ENCODE peak calls at places on chromosomes 3 and 15, in seven cellular contexts. M is IMR-90, K is H9, B is mesendoderm, L is H1, D is mesenchymal stem cell, U is trophoblast cell. Q is an unnamed sample.

GRCh38 chr15:84112025-84112424 is 123.5 kb upstream of the GOLGA6L4 start:
- DNase-seq in U (peak), M (peak), B (no peak), K (no peak), L (no peak), D (peak), Q (no peak)

GRCh38 chr3:125381314-125381713 is 6.2 kb upstream of the ZNF148 start:
- DNase-seq in K (no peak), M (peak), D (no peak), U (no peak), B (no peak), L (no peak), Q (no peak)

GRCh38 chr3:150180349-150180748 is 209.7 kb upstream of the PFN2 start:
- DNase-seq in B (no peak), U (peak), D (peak), L (no peak), M (peak), K (no peak), Q (no peak)

GRCh38 chr3:67294341-67294740 is 296.2 kb downstream of the KBTBD8 start:
- DNase-seq in M (no peak), L (no peak), D (no peak), U (no peak), K (no peak), B (no peak), Q (no peak)

GRCh38 chr3:17070560-17070959 is 185.8 kb downstream of the PLCL2 start:
- DNase-seq in D (peak), L (no peak), B (peak), K (peak), U (peak), M (peak), Q (no peak)

GRCh38 chr15:31405200-31405929 is 78.7 kb downstream of the KLF13 start:
- DNase-seq in L (no peak), B (no peak), U (no peak), D (no peak), M (peak), K (no peak), Q (no peak)

GRCh38 chr15:49645277-49645676 is 24.4 kb downstream of the DTWD1 start:
- DNase-seq in B (no peak), M (peak), D (no peak), K (no peak), U (no peak), L (no peak), Q (no peak)

GRCh38 chr3:53080612-53081205 is 34.8 kb upstream of the SFMBT1 start:
- DNase-seq in M (no peak), U (no peak), B (no peak), D (no peak), K (peak), L (no peak), Q (no peak)

GRCh38 chr15:33934896-33935295 is 33.4 kb upstream of the CHRM5 start:
- DNase-seq in L (no peak), D (no peak), K (no peak), U (no peak), B (no peak), M (peak), Q (no peak)

GRCh38 chr15:41407341-41407740 is 5.0 kb upstream of the NDUFAF1 start:
- DNase-seq in M (no peak), U (no peak), B (no peak), K (no peak), D (no peak), L (no peak), Q (no peak)

GRCh38 chr15:77021803-77022381 is 27.0 kb downstream of the PSTPIP1 start:
- DNase-seq in L (no peak), M (peak), K (no peak), B (no peak), U (peak), D (peak), Q (no peak)

GRCh38 chr3:193982258-193982659 is 153.7 kb upstream of the HES1 start:
- DNase-seq in D (no peak), K (no peak), U (no peak), B (no peak), M (no peak), L (no peak), Q (no peak)

GRCh38 chr3:190366145-190366544 is 21.8 kb upstream of the CLDN16 start:
- DNase-seq in M (no peak), D (no peak), B (peak), K (no peak), U (peak), L (no peak), Q (no peak)

GRCh38 chr3:38022301-38022700 is 7.1 kb downstream of the PLCD1 start:
- DNase-seq in M (no peak), K (peak), U (no peak), L (no peak), D (no peak), B (no peak), Q (no peak)

GRCh38 chr3:26712211-26713026 is 89.8 kb downstream of the LRRC3B start:
- DNase-seq in M (peak), L (peak), D (peak), B (peak), K (no peak), U (peak), Q (peak)

GRCh38 chr15:64009798-64010241 is 36.5 kb downstream of the DAPK2 start:
- DNase-seq in U (no peak), K (no peak), M (peak), B (no peak), D (no peak), L (no peak), Q (no peak)

GRCh38 chr3:167976880-167977498 is 118.7 kb downstream of the GOLIM4 start:
- DNase-seq in K (no peak), U (no peak), D (no peak), B (no peak), L (no peak), M (no peak), Q (no peak)

GRCh38 chr3:16286161-16286560 is 21.1 kb downstream of the OXNAD1 start:
- DNase-seq in D (no peak), U (no peak), L (no peak), M (no peak), B (no peak), K (no peak), Q (no peak)

GRCh38 chr15:59994855-59995557 is 9.1 kb upstream of the FOXB1 start:
- DNase-seq in U (no peak), M (no peak), B (peak), L (peak), K (peak), D (no peak), Q (peak)

GRCh38 chr3:136733317-136733833 is 18.8 kb downstream of the STAG1 start:
- DNase-seq in D (no peak), B (no peak), U (no peak), L (no peak), M (peak), K (no peak), Q (no peak)

GRCh38 chr3:30548605-30549004 is 57.8 kb upstream of the TGFBR2 start:
- DNase-seq in K (peak), B (peak), U (no peak), D (no peak), M (no peak), L (peak), Q (no peak)

GRCh38 chr3:184134746-184135148 is 411 bp upstream of the EIF2B5 start:
- DNase-seq in M (no peak), B (no peak), L (no peak), D (no peak), U (no peak), K (no peak), Q (peak)

GRCh38 chr3:152595975-152596832 is 238.7 kb upstream of the P2RY1 start:
- DNase-seq in L (no peak), D (peak), K (no peak), M (peak), B (peak), U (peak), Q (no peak)

GRCh38 chr3:4716731-4717362 is 223.7 kb downstream of the ITPR1 start:
- DNase-seq in L (no peak), U (no peak), K (no peak), B (no peak), D (no peak), M (peak), Q (no peak)

GRCh38 chr15:44023176-44023575 is 171.9 kb downstream of the FRMD5 start:
- DNase-seq in L (no peak), M (peak), B (no peak), U (no peak), D (no peak), K (no peak), Q (no peak)

GRCh38 chr3:96331341-96331740 is 483.1 kb upstream of the EPHA6 start:
- DNase-seq in M (no peak), B (peak), U (no peak), K (no peak), D (no peak), L (no peak), Q (no peak)

GRCh38 chr3:168472811-168473210 is 377.1 kb upstream of the GOLIM4 start:
- DNase-seq in L (no peak), B (peak), D (no peak), U (no peak), K (no peak), M (no peak), Q (no peak)

GRCh38 chr3:125136966-125137365 is 75.6 kb downstream of the SLC12A8 start:
- DNase-seq in U (no peak), M (no peak), B (no peak), K (no peak), L (no peak), D (no peak), Q (no peak)

DNA sequence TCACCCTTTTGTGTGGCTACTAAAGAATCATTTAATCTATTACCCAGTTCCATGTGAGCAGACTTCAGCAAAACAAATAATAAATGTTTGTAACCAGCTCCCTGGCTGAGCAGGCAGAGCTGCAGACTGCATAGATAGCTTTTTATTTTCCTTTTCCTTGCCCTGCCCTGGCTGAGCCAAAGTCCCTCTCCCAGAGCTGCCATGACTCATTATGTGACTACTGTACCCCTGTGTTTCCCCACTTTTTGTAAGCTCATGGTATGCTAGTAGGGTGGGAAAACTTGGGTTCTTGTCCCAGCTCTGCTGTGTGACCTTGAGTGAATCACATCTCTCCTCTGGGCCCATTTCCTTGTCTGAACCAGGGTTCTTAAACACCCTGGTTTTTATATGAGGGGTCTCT is 127.5 kb downstream of the CLSTN2 start:
- DNase-seq in K (no peak), B (no peak), U (no peak), L (no peak), D (no peak), M (no peak), Q (no peak)
- H3K4ac ChIP-seq in K (no peak), B (no peak), U (no peak), L (no peak), D (no peak), M (no peak), Q (no peak)

DNA sequence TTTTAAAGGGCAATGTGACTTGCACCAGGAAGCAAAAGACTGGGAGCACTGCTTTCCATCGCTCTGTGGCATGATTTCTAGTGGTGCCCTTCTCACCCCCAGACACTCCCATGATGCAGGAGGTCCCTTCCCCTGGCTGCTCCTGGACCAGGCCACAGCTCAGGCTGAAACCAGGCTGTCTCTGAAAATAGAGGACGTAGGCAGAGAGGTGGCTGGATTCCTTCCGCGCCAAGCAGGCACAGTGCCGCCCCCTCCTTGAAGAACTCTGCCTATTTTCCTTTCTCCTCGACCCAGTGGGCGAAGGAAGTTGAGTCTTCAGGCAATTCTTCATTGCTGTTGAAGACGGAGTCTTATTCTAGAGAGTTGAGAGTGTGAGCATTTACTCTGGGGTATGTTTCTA is 489.4 kb upstream of the TBL1XR1 start:
- DNase-seq in D (no peak), U (no peak), M (no peak), B (no peak), L (no peak), K (no peak), Q (no peak)
- H3K4ac ChIP-seq in D (no peak), U (no peak), M (no peak), B (no peak), L (no peak), K (no peak), Q (no peak)

GRCh38 chr3:143331336-143331735 is 211.8 kb downstream of the CHST2 start:
- DNase-seq in B (no peak), M (no peak), K (no peak), D (no peak), U (no peak), L (no peak), Q (no peak)

GRCh38 chr3:143330316-143330868 is 210.8 kb downstream of the CHST2 start:
- DNase-seq in D (no peak), K (no peak), M (no peak), L (no peak), B (no peak), U (no peak), Q (no peak)

GRCh38 chr3:143334231-143334630 is 214.7 kb downstream of the CHST2 start:
- DNase-seq in K (no peak), U (no peak), M (no peak), L (no peak), B (no peak), D (no peak), Q (no peak)

GRCh38 chr3:143333367-143333766 is 213.8 kb downstream of the CHST2 start:
- DNase-seq in M (no peak), D (no peak), L (no peak), U (no peak), K (no peak), B (no peak), Q (no peak)

DNA sequence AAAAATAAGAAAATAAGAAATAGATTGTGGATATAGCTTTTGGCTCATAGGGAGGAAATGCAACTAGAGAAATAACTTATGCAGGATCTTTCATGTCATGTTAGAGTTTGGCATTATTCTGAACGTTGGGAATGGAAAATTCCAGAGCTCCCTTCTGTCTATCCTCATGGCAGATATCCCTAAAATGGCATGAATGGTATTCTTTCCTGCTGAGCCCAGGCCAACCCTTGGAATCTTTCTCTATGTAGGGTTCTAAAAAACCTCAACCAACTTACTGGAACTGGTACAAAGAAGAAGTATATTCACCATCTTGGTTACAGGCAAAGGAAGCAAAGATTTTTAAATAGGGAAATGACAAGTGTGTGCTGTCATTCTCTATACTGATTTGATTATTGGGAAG is 212.5 kb downstream of the CHST2 start:
- DNase-seq in D (no peak), B (peak), L (no peak), K (no peak), U (no peak), M (no peak), Q (no peak)
- H3K4ac ChIP-seq in D (no peak), B (no peak), L (no peak), K (no peak), U (no peak), M (no peak), Q (no peak)

DNA sequence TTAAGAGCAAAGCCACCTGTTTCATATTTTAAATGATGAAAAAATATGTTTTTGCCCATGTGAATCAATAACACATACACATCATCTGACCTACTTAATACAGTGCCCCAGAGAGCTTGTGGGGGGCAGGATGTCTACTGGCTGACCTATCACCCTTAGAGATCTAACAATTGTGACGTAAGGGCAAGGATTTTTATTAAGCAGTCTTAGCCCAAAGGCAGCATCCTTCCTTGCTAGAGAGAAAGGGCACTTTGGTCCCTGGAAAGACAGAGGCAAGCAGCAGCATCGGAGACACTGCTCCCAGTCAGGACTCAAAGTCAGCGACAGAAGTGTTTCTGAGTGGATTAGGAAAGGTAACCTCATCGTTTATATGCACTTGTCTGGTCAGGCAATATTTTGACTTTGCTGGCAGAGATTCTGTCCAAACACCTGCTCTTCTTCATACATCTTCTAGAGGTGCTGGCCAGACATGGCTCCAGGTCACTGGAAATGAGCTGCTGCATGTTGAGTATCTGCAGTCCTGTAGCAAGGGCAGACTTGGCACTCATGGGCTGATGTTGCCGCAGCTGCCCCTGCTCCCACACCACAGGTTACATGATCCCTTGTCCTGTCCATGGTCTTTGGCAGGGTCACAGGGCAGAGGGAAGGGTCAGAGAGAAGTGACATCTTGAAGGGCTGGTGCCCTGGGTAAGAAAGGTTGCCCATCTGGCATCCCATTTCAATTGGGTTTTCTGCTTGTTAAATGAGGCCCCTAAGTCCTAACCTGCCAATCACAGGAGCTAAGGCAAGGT is 1.8 kb downstream of the CXCR6 start:
- DNase-seq in D (no peak), K (no peak), M (no peak), B (no peak), L (no peak), U (no peak), Q (no peak)
- H3K4ac ChIP-seq in D (no peak), K (no peak), M (no peak), B (no peak), L (no peak), U (no peak), Q (no peak)

GRCh38 chr3:107375682-107376081 is 1.6 kb upstream of the CCDC54 start:
- DNase-seq in D (no peak), M (no peak), B (no peak), U (peak), K (no peak), L (no peak), Q (no peak)
- H3K4ac ChIP-seq in D (no peak), M (no peak), B (no peak), U (no peak), K (no peak), L (no peak), Q (no peak)

GRCh38 chr15:90307661-90308060 is 42.2 kb downstream of the NGRN start:
- DNase-seq in M (no peak), L (peak), D (no peak), K (no peak), U (no peak), B (no peak), Q (no peak)
- H3K4ac ChIP-seq in M (no peak), L (no peak), D (no peak), K (no peak), U (no peak), B (no peak), Q (no peak)

GRCh38 chr3:58296269-58296668 is 9.8 kb upstream of the RPP14 start:
- DNase-seq in D (no peak), B (no peak), K (no peak), U (no peak), L (no peak), M (no peak), Q (no peak)

GRCh38 chr3:58299839-58300516 is 6.1 kb upstream of the RPP14 start:
- DNase-seq in U (peak), K (no peak), L (peak), B (peak), D (peak), M (peak), Q (peak)

GRCh38 chr3:58293516-58293915 is 12.5 kb upstream of the RPP14 start:
- DNase-seq in M (no peak), L (no peak), D (no peak), U (no peak), K (no peak), B (no peak), Q (no peak)

GRCh38 chr3:58296843-58297242 is 9.2 kb upstream of the RPP14 start:
- DNase-seq in L (no peak), K (no peak), B (no peak), D (no peak), U (no peak), M (no peak), Q (no peak)

GRCh38 chr3:58298189-58298588 is 7.9 kb upstream of the RPP14 start:
- DNase-seq in D (no peak), B (no peak), U (no peak), M (no peak), K (no peak), L (no peak), Q (no peak)
- H3K4ac ChIP-seq in D (no peak), B (no peak), U (no peak), M (no peak), K (no peak), L (no peak), Q (no peak)

DNA sequence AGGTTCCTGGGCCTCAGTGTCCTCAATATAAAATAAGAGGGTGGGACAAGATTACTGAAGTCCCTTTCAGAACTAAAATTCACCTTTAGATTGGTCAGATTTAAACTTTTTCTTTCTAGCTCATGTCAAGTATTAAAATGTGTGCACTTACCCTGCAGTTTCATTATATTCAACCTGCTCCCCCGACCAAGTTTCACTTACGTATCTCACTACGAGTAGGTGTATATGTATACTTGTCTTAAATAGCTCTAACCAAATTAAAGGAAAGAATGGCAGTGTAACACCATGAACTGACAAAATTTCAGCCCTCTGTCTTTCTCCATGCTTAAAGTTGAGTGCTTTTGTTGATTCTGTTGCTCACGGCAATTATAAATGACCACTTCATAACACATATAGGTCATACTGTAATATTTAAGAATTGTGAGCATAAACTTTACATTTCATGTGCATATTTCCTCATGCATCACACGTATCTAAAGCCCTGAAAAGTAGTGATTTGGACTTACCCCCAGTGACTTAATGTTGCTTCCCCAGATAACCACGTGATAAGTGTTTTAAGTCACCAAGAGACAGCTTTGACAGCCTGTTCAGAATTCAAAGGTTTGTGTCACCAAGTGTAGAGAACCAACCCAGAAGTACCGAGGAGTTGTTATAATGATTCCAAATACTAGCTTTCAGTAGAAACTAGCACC is 70.0 kb downstream of the PGPEP1L start:
- DNase-seq in L (no peak), U (no peak), M (no peak), K (no peak), D (no peak), B (no peak), Q (no peak)
- H3K4ac ChIP-seq in L (no peak), U (no peak), M (no peak), K (no peak), D (no peak), B (no peak), Q (no peak)

Q was measured in neuronal stem cell.